ENCODE peak calls at places on chromosomes 13 and 19, in four cellular contexts. A is fibroblast of lung, C is kidney epithelial cell, K is right atrium auricular region. M is an unnamed sample.

GRCh38 chr19:28427256-28428083 is 785.5 kb downstream of the UQCRFS1 start:
- DNase-seq in C (no peak), A (no peak), K (no peak), M (no peak)

GRCh38 chr19:19956431-19957075 is 55.8 kb downstream of the ZNF93 start:
- DNase-seq in A (no peak), K (no peak), C (no peak), M (no peak)

GRCh38 chr19:54230031-54230430 is 7.2 kb upstream of the LILRB3 start:
- DNase-seq in A (no peak), C (no peak), K (no peak), M (no peak)

GRCh38 chr13:77928909-77929308 is 10.3 kb upstream of the EDNRB start:
- DNase-seq in C (no peak), A (no peak), K (no peak), M (no peak)

GRCh38 chr19:30310806-30311121 is 61.4 kb upstream of the ZNF536 start:
- DNase-seq in C (no peak), A (no peak), K (no peak), M (no peak)

GRCh38 chr19:10961073-10961762 is 388 bp downstream of the SMARCA4 start:
- DNase-seq in A (peak), C (no peak), K (no peak), M (no peak)

GRCh38 chr13:48919750-48920149 is 56.0 kb upstream of the FNDC3A start:
- DNase-seq in C (no peak), K (no peak), A (no peak), M (no peak)

GRCh38 chr13:66574606-66575005 is 655.5 kb downstream of the PCDH9 start:
- DNase-seq in A (no peak), K (no peak), C (no peak), M (no peak)

GRCh38 chr13:35979378-35979911 is 151.7 kb downstream of the DCLK1 start:
- DNase-seq in C (no peak), K (peak), A (peak), M (peak)

GRCh38 chr13:39025433-39025839 is 12.5 kb downstream of the PROSER1 start:
- DNase-seq in K (no peak), A (no peak), C (no peak), M (no peak)

GRCh38 chr13:39023316-39023715 is 14.6 kb downstream of the PROSER1 start:
- DNase-seq in K (no peak), A (peak), C (no peak), M (no peak)

GRCh38 chr13:39020853-39021462 is 16.9 kb downstream of the PROSER1 start:
- DNase-seq in A (no peak), K (no peak), C (no peak), M (no peak)

DNA sequence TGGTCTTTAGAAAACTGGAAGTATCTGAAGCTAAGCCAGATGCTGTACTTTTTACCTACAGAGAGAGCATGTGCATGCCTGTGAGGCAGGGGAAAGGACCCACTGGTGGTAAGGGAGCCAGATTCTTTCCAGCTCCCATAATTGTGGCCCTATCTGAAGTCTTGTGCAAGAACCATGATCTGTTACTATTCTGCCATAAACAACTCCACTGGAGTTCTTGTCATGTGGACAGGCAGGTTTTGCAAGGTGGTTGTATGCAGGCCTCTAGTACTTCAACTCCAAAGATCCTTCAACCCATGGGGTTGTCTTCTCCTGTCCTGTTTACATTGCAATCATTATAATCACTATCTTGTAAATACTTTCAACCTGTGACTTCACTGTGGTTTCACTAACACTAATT is 14.1 kb downstream of the PROSER1 start:
- DNase-seq in A (no peak), C (no peak), K (no peak), M (no peak)
- TF ChIP-seq CTCF in A (no peak), C (no peak), K (no peak), M (no peak)

GRCh38 chr13:43127103-43127817 is 103.9 kb downstream of the DNAJC15 start:
- DNase-seq in K (no peak), A (no peak), C (no peak), M (no peak)

GRCh38 chr13:43128504-43128929 is 105.1 kb downstream of the DNAJC15 start:
- DNase-seq in C (no peak), A (peak), K (no peak), M (no peak)

GRCh38 chr13:43127827-43128226 is 104.4 kb downstream of the DNAJC15 start:
- DNase-seq in C (no peak), K (no peak), A (no peak), M (no peak)

GRCh38 chr13:43129511-43130130 is 106.2 kb downstream of the DNAJC15 start:
- DNase-seq in C (no peak), A (no peak), K (no peak), M (no peak)

DNA sequence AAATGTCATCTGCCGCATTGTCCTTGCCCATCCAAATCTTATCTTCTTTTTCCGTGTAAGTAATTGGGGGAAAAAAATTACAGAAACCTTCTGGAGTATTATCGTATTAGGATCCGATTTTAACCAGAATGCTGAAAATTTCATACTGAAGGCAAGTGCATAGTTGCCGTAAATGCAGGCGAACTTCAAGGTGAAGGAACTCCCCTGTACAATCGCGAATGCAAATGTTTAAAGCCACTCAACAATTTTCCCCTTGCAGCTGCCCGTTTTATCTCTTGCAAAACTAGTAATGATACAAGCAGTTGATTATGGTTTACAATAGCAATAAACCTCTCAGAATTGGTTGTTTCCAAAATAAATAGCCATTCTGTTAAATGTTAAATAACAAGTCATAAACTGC is 105.6 kb downstream of the DNAJC15 start:
- DNase-seq in A (no peak), C (no peak), K (no peak), M (no peak)
- H3K4me3 ChIP-seq in A (no peak), C (no peak), K (no peak), M (no peak)

GRCh38 chr19:12872941-12873890 is 8.0 kb downstream of the DNASE2 start:
- DNase-seq in K (no peak), A (peak), C (peak), M (peak)
- TF ChIP-seq CTCF in K (no peak), A (no peak), C (no peak), M (no peak)

GRCh38 chr19:7596191-7596937 is 701 bp downstream of the CAMSAP3 start:
- DNase-seq in C (no peak), K (no peak), A (no peak), M (no peak)
- H3K4me3 ChIP-seq in C (peak), K (peak), A (no peak), M (no peak)

DNA sequence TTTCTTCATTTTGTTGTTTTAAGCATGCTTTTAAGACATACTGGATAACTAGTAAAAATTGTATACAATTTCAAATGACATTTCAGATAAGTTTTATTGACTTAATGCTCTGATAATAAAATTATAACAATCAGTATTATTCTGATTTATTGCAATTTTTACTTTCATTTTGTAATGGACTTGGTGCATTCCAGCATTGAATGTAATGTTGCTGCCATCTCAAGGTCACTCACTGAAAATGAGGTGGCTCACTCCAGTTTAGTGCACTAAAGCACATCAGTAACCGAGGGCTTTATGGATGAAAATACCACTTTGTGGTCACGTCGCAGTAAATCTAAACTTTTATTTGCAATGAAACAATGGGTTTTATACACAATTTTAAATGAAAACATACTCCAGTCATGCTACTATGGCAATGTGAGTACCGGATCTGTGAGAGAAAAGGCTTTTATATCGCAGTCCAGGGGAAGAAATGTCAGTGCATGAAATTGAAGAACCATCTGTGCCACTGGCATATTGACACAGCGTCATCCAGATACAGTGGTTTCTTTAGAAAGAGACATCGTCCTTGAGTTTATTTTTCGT is 20.7 kb upstream of the ZNF507 start:
- DNase-seq in C (no peak), A (peak), K (no peak), M (no peak)
- TF ChIP-seq CTCF in C (no peak), A (peak), K (no peak), M (no peak)

DNA sequence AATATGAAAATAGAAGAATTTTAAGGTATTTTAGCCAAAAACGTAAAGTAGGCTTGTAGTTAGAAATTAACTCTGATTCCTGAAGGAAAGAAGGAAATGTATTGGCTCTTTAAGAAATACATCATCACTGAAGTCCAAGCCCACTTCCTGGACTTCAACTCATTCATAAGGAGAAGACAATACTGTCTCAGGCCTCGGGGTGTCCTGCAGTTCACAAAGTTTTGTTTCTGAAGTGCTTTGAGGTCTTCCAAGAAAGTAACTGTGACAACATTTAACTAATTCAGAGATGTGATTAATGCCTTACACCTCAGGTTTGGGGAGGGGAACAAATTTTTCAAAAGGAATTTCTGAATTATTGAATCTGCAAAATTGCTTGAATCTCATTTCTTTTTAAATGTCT is 65.8 kb upstream of the STARD13 start:
- DNase-seq in C (peak), K (no peak), A (peak), M (no peak)
- H3K4me3 ChIP-seq in C (no peak), K (no peak), A (no peak), M (no peak)

M was measured in HFF-Myc.